ENCODE peak calls at places on chromosomes 16 and 17, in ten cellular contexts. F is prostate gland, O is OCI-LY7, M is uterus, X is transverse colon, Y is body of pancreas, S is cardiac muscle cell, K is heart right ventricle, Z is endodermal cell, P is heart left ventricle. G is an unnamed sample. For H3K4me1, the result is how much of the 10 kb centered on the place peaks cover.

GRCh38 chr16:71442041-71442440 is at the start of gene TLE7:
- DNase-seq in P (no peak), S (no peak), K (no peak), X (no peak), M (no peak), Y (no peak), Z (no peak), F (no peak), O (no peak), G (no peak)

GRCh38 chr17:61289408-61290385 is 109.9 kb upstream of the TBX2 start:
- DNase-seq in S (peak), K (no peak), Z (no peak), Y (no peak), M (no peak), X (no peak), O (no peak), P (no peak), F (no peak), G (no peak)

GRCh38 chr17:62597920-62598319 is 29.6 kb upstream of the MRC2 start:
- DNase-seq in X (no peak), O (no peak), Y (no peak), K (no peak), F (no peak), M (peak), Z (no peak), P (no peak), S (no peak), G (no peak)

GRCh38 chr17:17812211-17813054 is 24.4 kb downstream of the SREBF1 start:
- DNase-seq in Y (peak), M (peak), K (peak), S (peak), O (peak), Z (peak), X (peak), P (peak), F (peak), G (peak)

GRCh38 chr17:71023631-71024030 is 854.3 kb downstream of the KCNJ2 start:
- DNase-seq in P (no peak), K (no peak), M (no peak), O (no peak), F (no peak), Y (no peak), S (peak), X (no peak), Z (no peak), G (no peak)

GRCh38 chr17:68302066-68302564 is 10.8 kb downstream of the ARSG start:
- DNase-seq in X (no peak), F (no peak), Z (no peak), O (no peak), M (no peak), S (no peak), P (no peak), K (no peak), Y (no peak), G (no peak)

GRCh38 chr17:50834126-50834785 is 1.1 kb upstream of the WFIKKN2 start:
- DNase-seq in P (no peak), X (no peak), Z (peak), S (no peak), M (no peak), O (no peak), Y (no peak), F (no peak), K (no peak), G (no peak)

GRCh38 chr16:4914528-4915225 is 22.3 kb downstream of the PPL start:
- DNase-seq in K (no peak), O (no peak), X (no peak), M (no peak), F (no peak), P (no peak), S (no peak), Z (no peak), Y (no peak), G (no peak)

GRCh38 chr17:15264542-15264941 is 584 bp downstream of the PMP22 start:
- DNase-seq in Z (peak), O (no peak), K (peak), S (no peak), F (peak), P (peak), X (peak), Y (peak), M (no peak), G (no peak)

GRCh38 chr16:51155199-51155607 is 4.1 kb upstream of the SALL1 start:
- DNase-seq in X (no peak), S (peak), F (no peak), P (no peak), O (no peak), M (peak), Z (peak), Y (no peak), K (no peak), G (no peak)

GRCh38 chr16:1439058-1439698 is 5.2 kb downstream of the CCDC154 start:
- DNase-seq in Y (no peak), S (no peak), O (no peak), P (no peak), X (no peak), Z (no peak), M (no peak), F (no peak), K (no peak), G (no peak)

GRCh38 chr16:88599092-88599733 is 29.0 kb downstream of the ZC3H18 start:
- DNase-seq in S (no peak), Y (no peak), X (peak), O (no peak), P (peak), Z (no peak), M (peak), K (peak), F (peak), G (no peak)

GRCh38 chr16:82699262-82699661 is 72.5 kb downstream of the CDH13 start:
- DNase-seq in K (no peak), Z (no peak), Y (no peak), X (no peak), P (no peak), S (no peak), M (no peak), F (no peak), O (no peak), G (no peak)

GRCh38 chr16:87610026-87610425 is 7.7 kb downstream of the JPH3 start:
- DNase-seq in Y (no peak), K (no peak), M (no peak), P (no peak), X (no peak), O (no peak), S (no peak), F (no peak), Z (no peak), G (no peak)

GRCh38 chr16:27097671-27098275 is 31.0 kb downstream of the C16orf82 start:
- DNase-seq in S (no peak), X (no peak), Y (peak), F (no peak), K (peak), M (peak), Z (no peak), O (no peak), P (peak), G (no peak)

GRCh38 chr17:83007504-83008475 is 71.6 kb upstream of the METRNL start:
- DNase-seq in Z (peak), M (no peak), P (no peak), O (no peak), X (no peak), K (no peak), S (no peak), F (no peak), Y (no peak), G (no peak)

GRCh38 chr16:80932725-80933124 is 74.0 kb downstream of the CMC2 start:
- DNase-seq in X (peak), Y (peak), Z (no peak), K (peak), P (peak), O (no peak), M (peak), S (no peak), F (peak), G (no peak)

GRCh38 chr17:81438024-81438664 is 42.9 kb downstream of the BAHCC1 start:
- DNase-seq in S (no peak), O (no peak), Z (no peak), M (no peak), Y (no peak), P (no peak), K (no peak), X (no peak), F (no peak), G (no peak)

GRCh38 chr17:20896153-20896649 is 146.6 kb downstream of the USP22 start:
- DNase-seq in Z (no peak), S (no peak), F (no peak), M (peak), K (peak), Y (peak), O (no peak), P (peak), X (peak), G (peak)

GRCh38 chr16:78200023-78200389 is 100.6 kb downstream of the WWOX start:
- DNase-seq in M (no peak), K (no peak), Y (no peak), Z (no peak), P (no peak), S (no peak), O (no peak), X (no peak), F (no peak), G (no peak)

GRCh38 chr16:53058441-53058840 is 3.6 kb downstream of the CHD9 start:
- DNase-seq in Z (no peak), K (no peak), M (no peak), F (no peak), Y (no peak), P (no peak), S (no peak), O (peak), X (no peak), G (no peak)

GRCh38 chr16:61792194-61792904 is 243.9 kb downstream of the CDH8 start:
- DNase-seq in P (no peak), F (no peak), X (no peak), Y (no peak), O (no peak), S (no peak), K (no peak), M (no peak), Z (no peak), G (no peak)

GRCh38 chr16:67922740-67923139 is 8.9 kb downstream of the CTRL start:
- DNase-seq in K (no peak), Z (no peak), O (no peak), P (no peak), F (peak), M (no peak), S (no peak), Y (no peak), X (no peak), G (no peak)

GRCh38 chr17:71361691-71362450 is 758.9 kb upstream of the SOX9 start:
- DNase-seq in M (no peak), K (no peak), F (no peak), P (no peak), X (no peak), Y (no peak), S (no peak), O (no peak), Z (no peak), G (no peak)

DNA sequence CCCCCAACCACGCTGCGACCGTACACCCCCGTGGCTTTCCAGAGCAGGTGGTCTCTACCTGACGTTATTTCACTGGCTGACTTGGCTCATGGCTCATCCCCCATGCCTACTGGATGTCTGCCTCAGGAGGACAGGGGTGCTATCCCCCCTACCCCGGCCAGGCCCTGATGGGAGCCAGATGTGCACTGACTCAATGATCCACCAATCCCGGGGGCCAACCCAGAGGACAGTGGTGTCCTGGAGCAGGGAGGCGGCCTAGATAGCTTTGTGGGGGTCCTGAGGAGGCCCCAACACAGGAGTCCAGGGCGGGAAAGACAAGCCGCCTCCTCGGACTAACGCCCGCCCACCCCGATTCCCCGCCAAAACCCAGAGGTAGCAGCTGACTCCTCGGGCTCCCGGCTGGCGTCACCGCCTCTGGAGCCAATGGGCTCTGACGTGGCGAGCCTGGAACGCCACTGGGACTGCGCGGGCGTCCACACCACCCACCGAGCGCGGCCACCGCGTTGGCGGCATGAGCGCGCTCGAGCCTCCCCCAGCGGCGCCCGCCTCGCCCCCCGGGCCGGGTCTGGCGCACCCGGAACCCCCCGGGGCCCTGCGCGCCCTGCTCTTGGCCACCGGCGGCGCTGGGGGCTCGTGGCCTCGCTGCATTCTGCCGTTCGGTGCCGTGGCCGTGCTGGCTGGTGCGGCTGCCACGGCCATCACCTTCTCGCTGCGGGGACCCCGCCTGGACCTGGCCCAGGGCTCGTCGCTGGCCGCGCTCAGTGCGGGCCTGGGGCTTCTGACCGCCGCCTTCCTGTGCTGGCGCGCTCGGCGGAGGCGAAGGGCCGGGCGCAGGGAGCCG is 3.6 kb upstream of the NTN3 start:
- DNase-seq in K (peak), M (peak), S (peak), F (peak), P (peak), O (peak), X (peak), Z (peak), Y (peak), G (no peak)
- TF ChIP-seq CTCF in K (no peak), M (no peak), S (no peak), F (no peak), P (peak), O (peak), X (no peak), Z (peak), Y (no peak), G (no peak)

GRCh38 chr16:3088925-3089716 is 10.0 kb downstream of the ZSCAN10 start:
- DNase-seq in O (no peak), K (no peak), X (no peak), P (no peak), Z (no peak), M (no peak), Y (no peak), S (no peak), F (no peak), G (no peak)
- H3K27ac ChIP-seq in O (no peak), K (peak), X (no peak), P (peak), Z (no peak), M (no peak), Y (no peak), S (no peak), F (no peak), G (no peak)

DNA sequence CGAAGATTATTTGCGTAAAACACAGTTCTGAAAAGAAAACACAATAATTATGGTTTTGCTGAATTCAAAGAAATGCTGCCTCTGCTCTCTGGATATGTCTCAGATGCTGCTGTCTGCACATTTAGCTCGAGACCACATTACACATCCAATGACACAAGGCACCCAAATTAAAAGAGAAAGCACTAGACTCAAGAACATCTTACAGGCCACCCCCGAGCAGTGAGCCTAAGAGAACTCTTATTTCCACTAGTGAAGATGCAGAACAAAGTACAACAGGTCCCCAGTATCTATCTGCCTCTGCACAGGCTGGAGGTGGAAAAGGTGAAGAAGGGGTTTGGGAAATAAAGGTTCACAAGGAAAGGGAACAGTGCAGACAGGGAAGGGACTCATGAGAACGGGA is 33.5 kb downstream of the GRB2 start:
- DNase-seq in F (no peak), P (no peak), X (no peak), O (no peak), M (no peak), K (no peak), Z (peak), Y (no peak), S (no peak), G (no peak)
- H3K4me1 ChIP-seq in F (under half), P (under half), X (under half), O (half or more), M (under half), K (under half), Z (under half), Y (under half), S (under half), G (half or more)

DNA sequence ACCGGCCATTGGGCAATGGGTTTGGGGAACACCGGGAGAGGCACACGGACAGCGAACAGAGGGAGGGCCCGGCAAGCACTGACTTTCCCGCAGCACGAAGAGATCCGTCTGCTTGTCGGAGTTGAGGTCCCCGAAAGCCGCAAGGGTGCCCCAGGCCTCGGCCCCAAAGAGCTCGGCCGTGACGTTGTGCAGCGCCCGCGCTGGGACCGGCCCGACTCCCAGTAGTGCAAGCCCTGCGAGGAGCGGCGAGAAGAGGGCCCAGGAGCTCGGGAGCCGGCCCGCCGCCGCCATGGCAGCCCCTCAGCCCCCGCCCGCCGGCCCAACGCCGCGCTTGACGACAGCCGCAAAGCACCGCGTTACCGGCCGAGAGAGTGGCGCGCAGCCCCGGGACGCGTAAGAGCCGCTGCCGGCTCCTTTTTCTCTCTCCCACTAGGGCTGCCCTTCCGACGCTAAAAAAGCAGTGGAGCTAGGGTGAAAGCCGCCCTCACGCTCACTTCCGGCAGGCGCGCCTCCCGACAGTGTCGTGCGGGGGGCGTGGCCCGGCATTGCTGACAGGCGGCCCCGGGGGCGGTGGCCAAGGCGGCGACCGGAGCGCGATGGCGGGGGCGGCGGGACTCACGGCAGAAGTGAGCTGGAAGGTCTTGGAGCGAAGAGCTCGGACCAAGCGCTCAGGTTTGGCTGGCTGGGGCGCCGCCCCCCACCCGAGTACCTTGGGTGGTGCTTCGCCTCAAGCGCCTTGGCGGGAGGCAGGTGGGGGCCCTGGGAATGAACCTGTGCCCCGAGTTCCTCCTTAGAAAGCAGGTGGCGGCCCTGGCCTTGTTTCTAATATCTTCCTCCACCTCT is at the start of the genes ITFG1 and PHKB:
- DNase-seq in Y (peak), Z (peak), P (peak), F (peak), O (peak), X (peak), M (peak), K (peak), S (peak), G (peak)
- TF ChIP-seq CTCF in Y (no peak), Z (peak), P (peak), F (no peak), O (peak), X (peak), M (peak), K (peak), S (peak), G (no peak)

GRCh38 chr17:7553356-7553755 is 4.5 kb downstream of the TNFSF12 start:
- DNase-seq in S (no peak), F (no peak), X (no peak), M (no peak), Y (no peak), O (no peak), Z (no peak), P (no peak), K (no peak), G (no peak)
- H3K27ac ChIP-seq in S (no peak), F (no peak), X (peak), M (no peak), Y (no peak), O (no peak), Z (no peak), P (peak), K (no peak), G (peak)

G was measured in CD8-positive, alpha-beta T cell.